ENCODE peak calls at places on chromosomes 16 and 17, in ten cellular contexts. O is hypothalamus; R is esophagus muscularis mucosa; X is RKO; Z is NCI-H748 treated with DMSO at 0.1 percent for 48 hours; H is NCI-H774; U is left kidney; B is stimulated activated CD4-positive, alpha-beta T cell treated with anti-CD3 and anti-CD28 coated beads, Interleukin-4, amount 100 ng/mL, for 48 hours; K is small intestine; W is left ventricle myocardium superior. D is an unnamed sample.

GRCh38 chr17:74290340-74290739 is 16.3 kb downstream of the DNAI2 start:
- DNase-seq in O (no peak), R (no peak), X (no peak), Z (no peak), H (no peak), U (peak), B (no peak), K (no peak), W (peak), D (no peak)

GRCh38 chr16:87740441-87740840 is 25.3 kb downstream of the KLHDC4 start:
- DNase-seq in O (no peak), R (no peak), X (no peak), Z (no peak), H (no peak), U (peak), B (no peak), K (no peak), W (no peak), D (peak)

GRCh38 chr16:85046957-85047866 is 19.6 kb downstream of the KIAA0513 start:
- DNase-seq in O (no peak), R (no peak), X (no peak), Z (no peak), H (no peak), U (peak), B (no peak), K (peak), W (no peak), D (no peak)

GRCh38 chr16:75382611-75383010 is 50.7 kb downstream of the CFDP1 start:
- DNase-seq in O (no peak), R (no peak), X (no peak), Z (no peak), H (no peak), U (no peak), B (no peak), K (no peak), W (no peak), D (no peak)

GRCh38 chr17:63848834-63849689 is 6.6 kb upstream of the SMARCD2 start:
- DNase-seq in O (peak), R (peak), X (no peak), Z (no peak), H (peak), U (peak), B (peak), K (peak), W (peak), D (peak)

GRCh38 chr17:44115585-44116415 is 7.6 kb downstream of the HDAC5 start:
- DNase-seq in O (no peak), R (no peak), X (no peak), Z (no peak), H (peak), U (peak), B (no peak), K (no peak), W (no peak), D (peak)

GRCh38 chr17:3885271-3885670 is 7.6 kb downstream of the CAMKK1 start:
- DNase-seq in O (no peak), R (no peak), X (no peak), Z (no peak), H (no peak), U (no peak), B (no peak), K (no peak), W (no peak), D (no peak)

GRCh38 chr17:45729284-45729907 is 54.7 kb upstream of the CRHR1 start:
- DNase-seq in O (no peak), R (no peak), X (no peak), Z (no peak), H (no peak), U (no peak), B (no peak), K (no peak), W (no peak), D (peak)

GRCh38 chr17:77537566-77537965 is 396.8 kb downstream of the SEC14L1 start:
- DNase-seq in O (no peak), R (no peak), X (no peak), Z (no peak), H (no peak), U (no peak), B (no peak), K (no peak), W (no peak), D (no peak)

GRCh38 chr17:72189781-72190593 is 69.2 kb downstream of the SOX9 start:
- DNase-seq in O (no peak), R (no peak), X (no peak), Z (no peak), H (no peak), U (peak), B (no peak), K (no peak), W (no peak), D (peak)

GRCh38 chr17:40342575-40343058 is 21.9 kb downstream of the GJD3 start:
- DNase-seq in O (no peak), R (no peak), X (no peak), Z (no peak), H (no peak), U (no peak), B (no peak), K (peak), W (peak), D (no peak)

GRCh38 chr17:61150686-61151299 is 248.8 kb upstream of the TBX2 start:
- DNase-seq in O (no peak), R (no peak), X (no peak), Z (no peak), H (no peak), U (no peak), B (no peak), K (no peak), W (no peak), D (peak)

GRCh38 chr16:1012135-1012534 is 30.6 kb downstream of the SOX8 start:
- DNase-seq in O (no peak), R (no peak), X (no peak), Z (no peak), H (no peak), U (no peak), B (no peak), K (no peak), W (no peak), D (no peak)

GRCh38 chr17:17729620-17730249 is 48.5 kb downstream of the RAI1 start:
- DNase-seq in O (no peak), R (no peak), X (no peak), Z (peak), H (peak), U (peak), B (no peak), K (peak), W (no peak), D (peak)

GRCh38 chr17:57620576-57620975 is 124.5 kb downstream of the CCDC182 start:
- DNase-seq in O (no peak), R (no peak), X (no peak), Z (no peak), H (no peak), U (no peak), B (no peak), K (no peak), W (no peak), D (no peak)